ENCODE peak calls at places on chromosomes 6 and 20, in eight cellular contexts. One of them, this sample, is unnamed.

GRCh38 chr6:157240059-157240959 is 83.0 kb downstream of the TMEM242 start:
- DNase-seq in effector memory CD4-positive, alpha-beta T cell: no peak
- DNase-seq in activated T-cell treated with anti-CD3 and anti-CD28 coated beads for 1 hour: no peak
- DNase-seq in A549: no peak
- DNase-seq in GM23338: no peak
- DNase-seq in mucosa of gallbladder: peak; percentile 45
- DNase-seq in NCI-H460: peak; percentile 26
- DNase-seq in HT-29: peak; percentile 19
- DNase-seq in this sample: no peak

GRCh38 chr6:134373282-134373922 is 55.5 kb upstream of the SGK1 start:
- DNase-seq in effector memory CD4-positive, alpha-beta T cell: no peak
- DNase-seq in activated T-cell treated with anti-CD3 and anti-CD28 coated beads for 1 hour: no peak
- DNase-seq in A549: peak; percentile 15
- DNase-seq in GM23338: no peak
- DNase-seq in mucosa of gallbladder: peak; percentile 46
- DNase-seq in NCI-H460: peak; percentile 38
- DNase-seq in HT-29: no peak
- DNase-seq in this sample: no peak

GRCh38 chr6:89048985-89049384 is 31.6 kb upstream of the PNRC1 start:
- DNase-seq in effector memory CD4-positive, alpha-beta T cell: no peak
- DNase-seq in activated T-cell treated with anti-CD3 and anti-CD28 coated beads for 1 hour: no peak
- DNase-seq in A549: no peak
- DNase-seq in GM23338: no peak
- DNase-seq in mucosa of gallbladder: no peak
- DNase-seq in NCI-H460: no peak
- DNase-seq in HT-29: no peak
- DNase-seq in this sample: no peak

GRCh38 chr6:44311767-44312166 is 1.4 kb downstream of the AARS2 start:
- DNase-seq in effector memory CD4-positive, alpha-beta T cell: no peak
- DNase-seq in activated T-cell treated with anti-CD3 and anti-CD28 coated beads for 1 hour: no peak
- DNase-seq in A549: no peak
- DNase-seq in GM23338: no peak
- DNase-seq in mucosa of gallbladder: no peak
- DNase-seq in NCI-H460: no peak
- DNase-seq in HT-29: no peak
- DNase-seq in this sample: no peak

GRCh38 chr6:137589067-137589848 is 95.1 kb upstream of the OLIG3 start:
- DNase-seq in effector memory CD4-positive, alpha-beta T cell: peak; percentile 51
- DNase-seq in activated T-cell treated with anti-CD3 and anti-CD28 coated beads for 1 hour: peak; percentile 11
- DNase-seq in A549: peak; percentile 10
- DNase-seq in GM23338: peak; percentile 95
- DNase-seq in mucosa of gallbladder: peak; percentile 53
- DNase-seq in NCI-H460: peak; percentile 29
- DNase-seq in HT-29: peak; percentile 58
- DNase-seq in this sample: peak; percentile 48

GRCh38 chr20:38833857-38834164 is 28.3 kb downstream of the PPP1R16B start:
- DNase-seq in effector memory CD4-positive, alpha-beta T cell: no peak
- DNase-seq in activated T-cell treated with anti-CD3 and anti-CD28 coated beads for 1 hour: no peak
- DNase-seq in A549: no peak
- DNase-seq in GM23338: no peak
- DNase-seq in mucosa of gallbladder: no peak
- DNase-seq in NCI-H460: no peak
- DNase-seq in HT-29: no peak
- DNase-seq in this sample: peak; percentile 49

GRCh38 chr6:14965340-14966102 is 280.3 kb upstream of the JARID2 start:
- DNase-seq in effector memory CD4-positive, alpha-beta T cell: no peak
- DNase-seq in activated T-cell treated with anti-CD3 and anti-CD28 coated beads for 1 hour: no peak
- DNase-seq in A549: no peak
- DNase-seq in GM23338: no peak
- DNase-seq in mucosa of gallbladder: no peak
- DNase-seq in NCI-H460: no peak
- DNase-seq in HT-29: no peak
- DNase-seq in this sample: no peak

GRCh38 chr20:41002842-41003142 is 25.8 kb upstream of the TOP1 start:
- DNase-seq in effector memory CD4-positive, alpha-beta T cell: no peak
- DNase-seq in activated T-cell treated with anti-CD3 and anti-CD28 coated beads for 1 hour: no peak
- DNase-seq in A549: no peak
- DNase-seq in GM23338: no peak
- DNase-seq in mucosa of gallbladder: no peak
- DNase-seq in NCI-H460: no peak
- DNase-seq in HT-29: no peak
- DNase-seq in this sample: no peak

GRCh38 chr20:62501801-62502495 is 26.2 kb upstream of the GATA5 start:
- DNase-seq in effector memory CD4-positive, alpha-beta T cell: peak; percentile 28
- DNase-seq in activated T-cell treated with anti-CD3 and anti-CD28 coated beads for 1 hour: peak; percentile 17
- DNase-seq in A549: no peak
- DNase-seq in GM23338: no peak
- DNase-seq in mucosa of gallbladder: no peak
- DNase-seq in NCI-H460: no peak
- DNase-seq in HT-29: no peak
- DNase-seq in this sample: peak; percentile 38

GRCh38 chr20:63656451-63656850 is 1.7 kb upstream of the RTEL1 start:
- DNase-seq in effector memory CD4-positive, alpha-beta T cell: no peak
- DNase-seq in activated T-cell treated with anti-CD3 and anti-CD28 coated beads for 1 hour: no peak
- DNase-seq in A549: no peak
- DNase-seq in GM23338: no peak
- DNase-seq in mucosa of gallbladder: no peak
- DNase-seq in NCI-H460: no peak
- DNase-seq in HT-29: no peak
- DNase-seq in this sample: no peak

GRCh38 chr20:63234693-63235398 is 859 bp upstream of the BIRC7 start:
- DNase-seq in effector memory CD4-positive, alpha-beta T cell: no peak
- DNase-seq in activated T-cell treated with anti-CD3 and anti-CD28 coated beads for 1 hour: no peak
- DNase-seq in A549: peak; percentile 63
- DNase-seq in GM23338: peak; percentile 90
- DNase-seq in mucosa of gallbladder: no peak
- DNase-seq in NCI-H460: peak; percentile 47
- DNase-seq in HT-29: peak; percentile 80
- DNase-seq in this sample: no peak

GRCh38 chr20:11993886-11994466 is 76.3 kb downstream of the BTBD3 start:
- DNase-seq in effector memory CD4-positive, alpha-beta T cell: no peak
- DNase-seq in activated T-cell treated with anti-CD3 and anti-CD28 coated beads for 1 hour: no peak
- DNase-seq in A549: no peak
- DNase-seq in GM23338: peak; percentile 17
- DNase-seq in mucosa of gallbladder: no peak
- DNase-seq in NCI-H460: no peak
- DNase-seq in HT-29: no peak
- DNase-seq in this sample: no peak

This sample was measured in T-helper 22 cell.